ENCODE peak calls at places on chromosome 13, in four cellular contexts. One of them, this sample, is unnamed. For H3K9me3, the result is how much of the 10 kb centered on the place peaks cover.

GRCh38 chr13:54733639-54734038 is 1705.0 kb downstream of the OLFM4 start:
- DNase-seq in AG04450: no peak
- DNase-seq in neural progenitor cell: peak
- DNase-seq in body of pancreas: no peak
- DNase-seq in this sample: no peak

GRCh38 chr13:48775804-48776203 is 122.1 kb downstream of the CYSLTR2 start:
- DNase-seq in AG04450: peak
- DNase-seq in body of pancreas: no peak
- DNase-seq in neural progenitor cell: no peak
- DNase-seq in this sample: no peak

GRCh38 chr13:36310417-36311108 is 12.9 kb upstream of the CCDC169 start:
- DNase-seq in neural progenitor cell: no peak
- DNase-seq in AG04450: no peak
- DNase-seq in body of pancreas: no peak
- DNase-seq in this sample: no peak

GRCh38 chr13:51287758-51288157 is 51.7 kb upstream of the SERPINE3 start:
- DNase-seq in AG04450: no peak
- DNase-seq in neural progenitor cell: no peak
- DNase-seq in body of pancreas: no peak
- DNase-seq in this sample: no peak

GRCh38 chr13:112374271-112374670 is 1.9 kb upstream of the SPACA7 start:
- DNase-seq in body of pancreas: no peak
- DNase-seq in neural progenitor cell: no peak
- DNase-seq in AG04450: no peak
- DNase-seq in this sample: no peak

GRCh38 chr13:49777746-49778614 is 14.5 kb downstream of the KPNA3 start:
- DNase-seq in body of pancreas: no peak
- DNase-seq in AG04450: no peak
- DNase-seq in neural progenitor cell: no peak
- DNase-seq in this sample: no peak

GRCh38 chr13:30103161-30103858 is 204.0 kb downstream of the KATNAL1 start:
- DNase-seq in neural progenitor cell: no peak
- DNase-seq in body of pancreas: no peak
- DNase-seq in AG04450: no peak
- DNase-seq in this sample: no peak

GRCh38 chr13:40190656-40191100 is 475.8 kb downstream of the FOXO1 start:
- DNase-seq in neural progenitor cell: peak
- DNase-seq in AG04450: no peak
- DNase-seq in body of pancreas: no peak
- DNase-seq in this sample: peak

GRCh38 chr13:51797664-51798488 is 6.1 kb downstream of the DHRS12 start:
- DNase-seq in body of pancreas: peak
- DNase-seq in AG04450: no peak
- DNase-seq in neural progenitor cell: peak
- DNase-seq in this sample: peak

GRCh38 chr13:109715902-109716301 is 70.5 kb downstream of the IRS2 start:
- DNase-seq in neural progenitor cell: peak
- DNase-seq in body of pancreas: no peak
- DNase-seq in AG04450: no peak
- DNase-seq in this sample: no peak

GRCh38 chr13:89925107-89925506 is 1422.4 kb upstream of the MIR17HG start:
- DNase-seq in body of pancreas: no peak
- DNase-seq in AG04450: no peak
- DNase-seq in neural progenitor cell: peak
- DNase-seq in this sample: no peak

GRCh38 chr13:57557979-57558529 is 73.5 kb upstream of the PCDH17 start:
- DNase-seq in body of pancreas: no peak
- DNase-seq in AG04450: no peak
- DNase-seq in neural progenitor cell: peak
- DNase-seq in this sample: no peak

GRCh38 chr13:18946738-18947137 is 234.9 kb downstream of the TUBA3C start:
- DNase-seq in neural progenitor cell: no peak
- DNase-seq in AG04450: no peak
- DNase-seq in body of pancreas: no peak
- DNase-seq in this sample: no peak
- H3K9me3 ChIP-seq in neural progenitor cell: under half
- H3K9me3 ChIP-seq in AG04450: half or more
- H3K9me3 ChIP-seq in body of pancreas: under half
- H3K9me3 ChIP-seq in this sample: under half

GRCh38 chr13:58949646-58950045 is 1214.1 kb downstream of the DIAPH3 start:
- DNase-seq in neural progenitor cell: peak
- DNase-seq in body of pancreas: no peak
- DNase-seq in AG04450: no peak
- DNase-seq in this sample: no peak
- H3K9me3 ChIP-seq in neural progenitor cell: under half
- H3K9me3 ChIP-seq in body of pancreas: under half
- H3K9me3 ChIP-seq in AG04450: under half
- H3K9me3 ChIP-seq in this sample: under half

DNA sequence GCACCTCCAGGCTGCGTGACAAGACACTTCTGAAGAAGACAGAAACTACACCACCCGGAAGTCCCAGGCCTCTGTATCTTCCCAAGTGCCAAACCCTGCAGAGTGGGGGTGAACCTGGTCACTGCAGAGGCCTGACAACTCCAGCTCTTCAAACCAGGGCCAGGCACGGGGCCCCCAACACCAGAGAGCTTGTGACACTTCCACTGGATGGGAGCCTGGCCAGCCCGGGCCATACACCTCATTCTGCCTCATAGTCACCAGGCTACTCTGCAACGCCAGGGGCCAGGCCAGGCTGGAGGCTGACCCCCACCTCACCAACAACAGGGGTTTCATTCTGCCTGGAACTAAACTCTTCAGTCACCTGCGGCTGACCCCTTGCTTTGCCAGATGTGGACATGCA is 23.1 kb downstream of the TUBA3C start:
- DNase-seq in AG04450: no peak
- DNase-seq in body of pancreas: no peak
- DNase-seq in neural progenitor cell: no peak
- DNase-seq in this sample: no peak
- H3K9me3 ChIP-seq in AG04450: half or more
- H3K9me3 ChIP-seq in body of pancreas: under half
- H3K9me3 ChIP-seq in neural progenitor cell: under half
- H3K9me3 ChIP-seq in this sample: under half

GRCh38 chr13:95716231-95716630 is 39.3 kb downstream of the DNAJC3 start:
- DNase-seq in AG04450: no peak
- DNase-seq in neural progenitor cell: peak
- DNase-seq in body of pancreas: no peak
- DNase-seq in this sample: no peak
- H3K9me3 ChIP-seq in AG04450: under half
- H3K9me3 ChIP-seq in neural progenitor cell: under half
- H3K9me3 ChIP-seq in body of pancreas: under half
- H3K9me3 ChIP-seq in this sample: under half